ENCODE peak calls at places on chromosome 19, in ten cellular contexts. W is AG09309; V is testis; P is posterior cingulate gyrus; K is activated CD4-positive, alpha-beta T cell treated with anti-CD3 and anti-CD28 coated beads, Interleukin-2, amount 50 U/mL, for 24 hours; X is kidney epithelial cell; Y is fibroblast of lung; U is caudate nucleus; M is T-helper 9 cell; S is aorta. T is an unnamed sample.

GRCh38 chr19:2149980-2150793 is 1.2 kb downstream of the AP3D1 start:
- DNase-seq in W (no peak), V (peak), P (no peak), K (no peak), X (no peak), Y (no peak), U (no peak), M (no peak), S (no peak), T (peak)

GRCh38 chr19:56959211-56959610 is 118.7 kb upstream of the PEG3 start:
- DNase-seq in W (no peak), V (no peak), P (no peak), K (no peak), X (no peak), Y (no peak), U (no peak), M (no peak), S (no peak), T (no peak)

GRCh38 chr19:3710265-3710812 is 2.2 kb downstream of the TJP3 start:
- DNase-seq in W (no peak), V (peak), P (no peak), K (no peak), X (no peak), Y (peak), U (no peak), M (no peak), S (peak), T (peak)

GRCh38 chr19:54424201-54424600 is 8.9 kb downstream of the TTYH1 start:
- DNase-seq in W (no peak), V (no peak), P (peak), K (no peak), X (no peak), Y (no peak), U (no peak), M (no peak), S (no peak), T (no peak)

GRCh38 chr19:56317749-56318148 is 3.1 kb upstream of the ZSCAN5A start:
- DNase-seq in W (no peak), V (no peak), P (no peak), K (no peak), X (no peak), Y (no peak), U (no peak), M (no peak), S (no peak), T (no peak)

GRCh38 chr19:39908803-39909202 is 25.6 kb downstream of the FCGBP start:
- DNase-seq in W (no peak), V (no peak), P (no peak), K (no peak), X (no peak), Y (no peak), U (no peak), M (no peak), S (no peak), T (no peak)

GRCh38 chr19:40962460-40962961 is 28.6 kb upstream of the CYP2B6 start:
- DNase-seq in W (peak), V (no peak), P (no peak), K (no peak), X (no peak), Y (no peak), U (no peak), M (no peak), S (no peak), T (peak)

GRCh38 chr19:10965398-10965797 is 4.6 kb downstream of the SMARCA4 start:
- DNase-seq in W (no peak), V (no peak), P (no peak), K (no peak), X (no peak), Y (no peak), U (no peak), M (no peak), S (no peak), T (no peak)

GRCh38 chr19:9913237-9914000 is 22.9 kb downstream of the OLFM2 start:
- DNase-seq in W (no peak), V (peak), P (peak), K (no peak), X (no peak), Y (no peak), U (no peak), M (no peak), S (no peak), T (no peak)

GRCh38 chr19:46674416-46675178 is 13.6 kb upstream of the DACT3 start:
- DNase-seq in W (no peak), V (peak), P (no peak), K (no peak), X (no peak), Y (no peak), U (no peak), M (no peak), S (no peak), T (no peak)

GRCh38 chr19:42198676-42199439 is 18.6 kb downstream of the DEDD2 start:
- DNase-seq in W (no peak), V (no peak), P (no peak), K (peak), X (no peak), Y (no peak), U (no peak), M (peak), S (peak), T (peak)

GRCh38 chr19:50046649-50047503 is 21.1 kb downstream of the ZNF473 start:
- DNase-seq in W (no peak), V (peak), P (peak), K (peak), X (no peak), Y (peak), U (peak), M (peak), S (peak), T (no peak)

GRCh38 chr19:30646806-30647205 is 274.6 kb downstream of the ZNF536 start:
- DNase-seq in W (no peak), V (no peak), P (no peak), K (no peak), X (no peak), Y (no peak), U (no peak), M (no peak), S (no peak), T (no peak)

GRCh38 chr19:45528744-45529453 is 21.6 kb downstream of the VASP start:
- DNase-seq in W (no peak), V (peak), P (peak), K (no peak), X (no peak), Y (peak), U (peak), M (no peak), S (no peak), T (no peak)

GRCh38 chr19:18304496-18305312 is 18.2 kb downstream of the LSM4 start:
- DNase-seq in W (no peak), V (peak), P (peak), K (no peak), X (no peak), Y (peak), U (peak), M (peak), S (peak), T (peak)

GRCh38 chr19:5222178-5222577 is 118.4 kb downstream of the PTPRS start:
- DNase-seq in W (no peak), V (no peak), P (peak), K (no peak), X (no peak), Y (no peak), U (no peak), M (no peak), S (no peak), T (no peak)

GRCh38 chr19:16026131-16026530 is 50.2 kb upstream of the TPM4 start:
- DNase-seq in W (no peak), V (no peak), P (peak), K (no peak), X (no peak), Y (no peak), U (no peak), M (no peak), S (peak), T (no peak)

GRCh38 chr19:53518716-53519115 is 19.2 kb upstream of the ZNF331 start:
- DNase-seq in W (no peak), V (peak), P (no peak), K (no peak), X (no peak), Y (no peak), U (no peak), M (no peak), S (no peak), T (no peak)

GRCh38 chr19:48321372-48321621 is 4.1 kb upstream of the EMP3 start:
- DNase-seq in W (no peak), V (peak), P (peak), K (peak), X (peak), Y (peak), U (peak), M (peak), S (peak), T (no peak)

GRCh38 chr19:38975861-38976271 is 324 bp upstream of the FBXO17 start:
- DNase-seq in W (no peak), V (peak), P (no peak), K (no peak), X (no peak), Y (peak), U (no peak), M (no peak), S (peak), T (peak)